ENCODE peak calls at places on chromosomes 7 and 10, in six cellular contexts. Z is GM12891, R is GM12878, Q is H1, W is K562, E is HepG2. G is an unnamed sample.

GRCh38 chr10:97428572-97428981 is 2.6 kb downstream of the PGAM1 start:
- DNase-seq in R (no peak), W (no peak), Q (no peak), Z (no peak), E (no peak), G (no peak)

GRCh38 chr10:85657478-85658113 is 709.0 kb downstream of the GRID1 start:
- DNase-seq in R (no peak), W (no peak), Z (no peak), Q (no peak), E (no peak), G (no peak)

GRCh38 chr7:135209225-135209834 is 2.0 kb downstream of the WDR91 start:
- DNase-seq in E (no peak), Q (no peak), Z (no peak), R (no peak), W (no peak), G (no peak)

GRCh38 chr10:3886666-3887251 is 101.8 kb upstream of the KLF6 start:
- DNase-seq in Q (no peak), E (peak; percentile 90), Z (no peak), R (no peak), W (no peak), G (no peak)

GRCh38 chr10:132335189-132336063 is 3.4 kb downstream of the LRRC27 start:
- DNase-seq in Q (no peak), E (peak; percentile 95), Z (no peak), W (peak; percentile 62), R (peak; percentile 65), G (no peak)

GRCh38 chr7:117666019-117666418 is 186.2 kb downstream of the CFTR start:
- DNase-seq in W (no peak), R (no peak), E (no peak), Z (no peak), Q (no peak), G (no peak)

GRCh38 chr7:66500087-66500486 is 128.6 kb upstream of the KCTD7 start:
- DNase-seq in W (peak; percentile 15), R (no peak), Q (no peak), E (peak; percentile 38), Z (no peak), G (no peak)

GRCh38 chr10:14396441-14397048 is 65.8 kb upstream of the FRMD4A start:
- DNase-seq in Q (no peak), Z (no peak), W (peak; percentile 26), R (no peak), E (no peak), G (no peak)

GRCh38 chr7:43929529-43930457 is 3.6 kb downstream of the UBE2D4 start:
- DNase-seq in Q (no peak), R (no peak), E (no peak), W (peak; percentile 21), Z (no peak), G (no peak)

GRCh38 chr10:33334839-33335549 is 527 bp upstream of the NRP1 start:
- DNase-seq in E (peak; percentile 36), Z (peak; percentile 25), W (no peak), Q (peak; percentile 82), R (no peak), G (peak; percentile 27)

GRCh38 chr10:59108886-59109288 is 67.6 kb upstream of the PHYHIPL start:
- DNase-seq in R (no peak), W (no peak), Z (no peak), Q (no peak), E (peak; percentile 61), G (no peak)

GRCh38 chr10:27822286-27822685 is 76.7 kb upstream of the MKX start:
- DNase-seq in E (no peak), R (no peak), W (no peak), Q (no peak), Z (no peak), G (no peak)

GRCh38 chr7:3028071-3028766 is 15.4 kb downstream of the CARD11 start:
- DNase-seq in Z (no peak), W (no peak), Q (no peak), R (no peak), E (no peak), G (no peak)

GRCh38 chr10:4498763-4499251 is 327.2 kb upstream of the AKR1E2 start:
- DNase-seq in Q (no peak), Z (no peak), R (no peak), E (no peak), W (no peak), G (no peak)

GRCh38 chr7:65457705-65458104 is 84.0 kb downstream of the ZNF92 start:
- DNase-seq in Q (no peak), E (peak; percentile 92), R (no peak), Z (no peak), W (no peak), G (no peak)

GRCh38 chr10:97463363-97464132 is 17.6 kb downstream of the ZDHHC16 start:
- DNase-seq in W (peak; percentile 38), Z (no peak), E (peak; percentile 87), Q (peak; percentile 77), R (peak; percentile 9), G (no peak)

GRCh38 chr10:24825551-24825950 is 101.9 kb upstream of the ARHGAP21 start:
- DNase-seq in Q (no peak), R (no peak), E (no peak), W (no peak), Z (no peak), G (no peak)

GRCh38 chr7:106102387-106102966 is 9.6 kb downstream of the SYPL1 start:
- DNase-seq in Z (no peak), W (no peak), R (no peak), E (no peak), Q (no peak), G (no peak)

GRCh38 chr10:11162828-11163599 is 145.3 kb downstream of the CELF2 start:
- DNase-seq in Z (peak; percentile 55), Q (peak; percentile 32), E (no peak), W (no peak), R (peak; percentile 93), G (peak; percentile 49)

GRCh38 chr10:77360121-77360520 is 277.5 kb downstream of the KCNMA1 start:
- DNase-seq in E (no peak), Q (no peak), R (no peak), Z (no peak), W (no peak), G (no peak)

DNA sequence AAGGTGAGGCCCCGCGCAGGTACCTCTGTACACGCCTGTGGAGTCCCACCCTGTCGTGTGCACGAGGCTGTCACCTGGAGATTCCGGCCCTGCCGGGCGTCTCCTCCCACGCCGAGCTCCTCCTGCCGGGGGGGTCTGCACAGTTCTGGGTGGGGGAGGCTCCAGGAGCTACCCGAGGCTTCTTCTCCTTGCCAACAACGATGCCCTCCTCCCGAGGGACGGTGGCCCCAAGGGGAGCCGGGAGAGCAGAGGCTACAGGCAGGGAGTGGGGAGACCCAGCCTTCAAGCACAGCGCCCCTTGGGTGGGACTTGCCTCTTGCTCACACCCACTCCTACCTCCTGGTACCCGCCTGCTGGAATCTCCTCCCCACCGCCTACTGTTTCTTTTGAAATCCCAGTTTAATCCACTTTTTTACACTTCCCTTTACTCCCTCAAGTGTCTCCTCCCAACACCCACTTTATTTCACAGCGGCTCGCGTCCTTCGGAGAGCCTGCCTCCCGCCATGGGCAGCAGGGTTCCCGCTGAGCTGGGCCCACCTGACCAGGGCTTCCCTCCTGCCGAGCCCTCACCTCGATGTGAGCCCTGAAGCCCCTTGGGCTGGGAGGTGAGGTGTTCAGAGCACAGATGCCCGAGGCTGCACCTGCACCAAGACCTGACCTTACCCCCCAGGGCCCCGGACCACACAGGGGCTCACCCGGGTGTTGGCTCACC is 338.1 kb downstream of the DNAJB6 start:
- DNase-seq in R (no peak), Z (no peak), Q (peak; percentile 38), E (no peak), W (no peak), G (no peak)
- TF ChIP-seq TAF1 in R (no peak), Z (no peak), Q (no peak), E (no peak), W (no peak), G (no peak)

DNA sequence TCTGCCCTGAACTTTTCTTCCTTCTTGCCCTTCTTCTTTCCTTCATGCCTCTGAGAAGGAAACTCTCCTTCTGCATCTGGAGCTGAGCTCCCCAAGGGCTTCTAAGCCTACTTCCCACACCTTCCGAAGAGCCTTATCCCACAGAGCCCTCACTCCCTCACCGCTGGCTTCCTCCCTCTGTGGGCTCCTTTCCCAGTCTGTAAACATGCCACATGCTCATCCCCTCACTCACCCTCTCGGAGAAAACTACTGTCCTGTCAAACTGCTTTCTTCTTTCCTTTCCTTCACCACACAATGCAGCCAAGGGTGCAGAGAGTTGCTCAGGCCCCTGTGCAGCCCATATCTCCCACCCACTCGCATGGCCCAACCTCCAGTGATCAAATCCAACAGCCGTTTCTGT is 18.1 kb downstream of the ANKRD16 start:
- DNase-seq in Q (no peak), E (no peak), W (no peak), R (no peak), Z (no peak), G (no peak)
- TF ChIP-seq POLR2A in Q (no peak), E (no peak), W (no peak), R (no peak), Z (no peak), G (no peak)

DNA sequence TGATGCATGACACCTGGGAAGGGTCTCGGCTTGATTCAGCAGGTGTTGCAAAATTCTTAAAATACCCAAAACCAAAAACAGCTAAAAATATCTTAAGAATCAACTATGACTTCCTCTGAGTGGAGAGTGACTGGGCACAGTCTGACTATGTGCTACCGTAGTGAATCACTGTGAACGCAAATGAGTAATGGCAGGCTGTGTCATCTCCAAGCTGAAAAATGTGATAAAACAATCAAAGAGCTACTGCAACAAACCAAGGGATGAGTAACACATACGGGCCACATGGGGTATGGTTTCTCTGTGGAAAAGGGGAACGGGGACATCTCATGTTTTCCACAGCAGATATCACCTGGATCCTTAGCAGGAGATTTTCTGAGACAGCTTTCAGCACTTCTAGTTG is 127.5 kb downstream of the ABCA13 start:
- DNase-seq in E (no peak), Q (no peak), R (no peak), Z (no peak), W (no peak), G (no peak)
- TF ChIP-seq POLR2AphosphoS5 in E (no peak), Q (no peak), R (no peak), Z (no peak), W (no peak), G (no peak)

GRCh38 chr7:102255501-102255900 is 31.2 kb upstream of the SH2B2 start:
- DNase-seq in W (no peak), R (no peak), E (no peak), Q (no peak), Z (no peak), G (no peak)
- TF ChIP-seq TAF1 in W (no peak), R (no peak), E (no peak), Q (no peak), Z (no peak), G (no peak)

GRCh38 chr10:119315128-119316001 is 108.0 kb downstream of the GRK5 start:
- DNase-seq in Z (peak; percentile 76), E (peak; percentile 83), Q (no peak), W (peak; percentile 39), R (peak; percentile 28), G (peak; percentile 71)
- TF ChIP-seq POLR2A in Z (no peak), E (no peak), Q (no peak), W (no peak), R (no peak), G (no peak)

GRCh38 chr7:94632338-94633024 is 23.5 kb downstream of the SGCE start:
- DNase-seq in W (no peak), Q (no peak), E (no peak), Z (no peak), R (no peak), G (no peak)
- TF ChIP-seq POLR2AphosphoS5 in W (no peak), Q (no peak), E (no peak), Z (no peak), R (no peak), G (no peak)

DNA sequence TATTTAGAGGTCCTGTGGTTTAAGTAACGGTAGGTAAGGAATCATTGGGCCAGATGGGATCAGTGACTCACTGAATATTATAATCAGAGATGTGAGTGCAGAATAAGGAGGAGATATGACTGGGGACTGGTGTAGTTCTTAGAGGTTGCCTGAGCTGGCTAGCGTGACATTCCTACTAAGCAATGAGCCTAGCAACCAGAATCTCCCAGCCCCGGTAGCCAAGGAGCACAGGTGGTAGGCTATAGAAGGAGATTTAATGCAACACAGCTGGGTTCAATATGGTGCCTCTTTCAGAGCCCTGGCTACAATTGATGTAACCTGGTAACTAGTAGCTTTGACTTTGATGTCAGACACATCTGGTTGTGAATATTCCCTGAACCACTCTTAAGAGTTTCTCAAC is 641.7 kb downstream of the AUTS2 start:
- DNase-seq in Z (no peak), E (no peak), R (no peak), W (no peak), Q (no peak), G (no peak)
- TF ChIP-seq TAF1 in Z (no peak), E (no peak), R (no peak), W (no peak), Q (no peak), G (no peak)